ENCODE peak calls at places on chromosomes 6 and 20, in nine cellular contexts. X is HEK293T; A is NCI-H2029; V is adrenal gland; F is tibial nerve; C is endothelial cell of umbilical vein; B is activated gamma-delta T cell treated with anti-CD3 and anti-CD28 coated beads, Interleukin-2, amount 50 U/mL, for 16 hours; Q is suprapubic skin; E is HT-29. O is an unnamed sample.
A peak's percentile ranks its signal among the peaks of the same experiment; 100 is the strongest.

GRCh38 chr6:138537090-138537489 is 37.8 kb upstream of the NHSL1 start:
- DNase-seq in X (no peak), A (no peak), V (no peak), F (no peak), C (peak; percentile 56), B (no peak), Q (no peak), E (no peak), O (no peak)

GRCh38 chr6:1224514-1224913 is 87.4 kb upstream of the FOXQ1 start:
- DNase-seq in X (no peak), A (no peak), V (no peak), F (no peak), C (no peak), B (no peak), Q (no peak), E (no peak), O (no peak)

GRCh38 chr6:100451577-100451976 is 13.1 kb downstream of the SIM1 start:
- DNase-seq in X (no peak), A (no peak), V (no peak), F (no peak), C (no peak), B (no peak), Q (no peak), E (no peak), O (no peak)

GRCh38 chr6:27553123-27553904 is 80.4 kb upstream of the ZNF184 start:
- DNase-seq in X (peak; percentile 58), A (no peak), V (no peak), F (no peak), C (peak; percentile 7), B (no peak), Q (no peak), E (no peak), O (no peak)

GRCh38 chr20:32443386-32443974 is 85.3 kb downstream of the ASXL1 start:
- DNase-seq in X (no peak), A (no peak), V (no peak), F (no peak), C (no peak), B (no peak), Q (no peak), E (no peak), O (no peak)

GRCh38 chr6:138230759-138231398 is 12.6 kb upstream of the PBOV1 start:
- DNase-seq in X (no peak), A (no peak), V (no peak), F (no peak), C (no peak), B (no peak), Q (no peak), E (no peak), O (no peak)

GRCh38 chr6:151869345-151869744 is 61.9 kb downstream of the ESR1 start:
- DNase-seq in X (no peak), A (no peak), V (no peak), F (peak; percentile 7), C (peak; percentile 2), B (no peak), Q (no peak), E (no peak), O (no peak)

GRCh38 chr6:133208183-133208755 is 32.9 kb upstream of the EYA4 start:
- DNase-seq in X (no peak), A (no peak), V (no peak), F (no peak), C (no peak), B (no peak), Q (no peak), E (no peak), O (no peak)

GRCh38 chr6:78513856-78514255 is 353.5 kb upstream of the IRAK1BP1 start:
- DNase-seq in X (no peak), A (no peak), V (no peak), F (no peak), C (no peak), B (no peak), Q (no peak), E (no peak), O (peak; percentile 49)

GRCh38 chr6:154732824-154733609 is at the start of gene SCAF8:
- DNase-seq in X (peak; percentile 91), A (peak; percentile 72), V (peak; percentile 86), F (peak; percentile 63), C (peak; percentile 81), B (peak; percentile 77), Q (peak; percentile 88), E (peak; percentile 85), O (peak; percentile 88)

O was measured in iPS-NIHi11.